ENCODE peak calls at places on chromosomes 5 and 9, in eight cellular contexts. F is gastrocnemius medialis, P is lower lobe of right lung, K is esophagus squamous epithelium, V is body of pancreas, E is neural progenitor cell, R is prostate gland, Z is ovary. S is an unnamed sample.

GRCh38 chr9:116151966-116152381 is 1.6 kb upstream of the PAPPA start:
- DNase-seq in F (no peak), P (no peak), K (no peak), V (no peak), E (no peak), R (no peak), Z (no peak), S (no peak)

GRCh38 chr5:6868170-6868569 is 154.9 kb downstream of the TENT4A start:
- DNase-seq in F (peak; percentile 36), P (no peak), K (no peak), V (peak; percentile 16), E (no peak), R (no peak), Z (no peak), S (peak; percentile 73)

GRCh38 chr9:87601175-87601574 is 103.5 kb downstream of the DAPK1 start:
- DNase-seq in F (no peak), P (peak; percentile 85), K (no peak), V (peak; percentile 62), E (peak; percentile 36), R (no peak), Z (no peak), S (peak; percentile 25)

GRCh38 chr5:172303090-172303995 is 19.8 kb upstream of the UBTD2 start:
- DNase-seq in F (no peak), P (no peak), K (no peak), V (no peak), E (no peak), R (no peak), Z (no peak), S (no peak)

GRCh38 chr9:31604516-31604915 is 779.9 kb upstream of the ACO1 start:
- DNase-seq in F (no peak), P (no peak), K (no peak), V (no peak), E (no peak), R (no peak), Z (no peak), S (no peak)

GRCh38 chr9:14296462-14296861 is 17.5 kb downstream of the NFIB start:
- DNase-seq in F (no peak), P (no peak), K (no peak), V (peak; percentile 88), E (no peak), R (no peak), Z (peak; percentile 44), S (peak; percentile 37)

GRCh38 chr5:56076486-56076885 is 81.7 kb upstream of the IL6ST start:
- DNase-seq in F (no peak), P (no peak), K (no peak), V (no peak), E (no peak), R (no peak), Z (no peak), S (no peak)

GRCh38 chr9:6230037-6230778 is 14.6 kb downstream of the IL33 start:
- DNase-seq in F (no peak), P (no peak), K (no peak), V (no peak), E (no peak), R (no peak), Z (no peak), S (no peak)

GRCh38 chr9:121499177-121499426 is 542 bp downstream of the GGTA1 start:
- DNase-seq in F (no peak), P (no peak), K (no peak), V (no peak), E (no peak), R (no peak), Z (no peak), S (no peak)

GRCh38 chr5:43227655-43228054 is 35.6 kb downstream of the NIM1K start:
- DNase-seq in F (no peak), P (no peak), K (no peak), V (peak; percentile 14), E (peak; percentile 47), R (no peak), Z (no peak), S (no peak)

GRCh38 chr5:148482697-148483462 is 99.1 kb downstream of the FBXO38 start:
- DNase-seq in F (no peak), P (peak; percentile 70), K (no peak), V (peak; percentile 73), E (peak; percentile 75), R (no peak), Z (peak; percentile 36), S (peak; percentile 50)

GRCh38 chr5:7185742-7186141 is 210.2 kb upstream of the ADCY2 start:
- DNase-seq in F (no peak), P (no peak), K (no peak), V (no peak), E (no peak), R (no peak), Z (no peak), S (no peak)

GRCh38 chr9:20788526-20789421 is 104.7 kb downstream of the FOCAD start:
- DNase-seq in F (no peak), P (no peak), K (no peak), V (no peak), E (no peak), R (no peak), Z (no peak), S (no peak)

GRCh38 chr5:78547171-78547570 is 101.4 kb downstream of the LHFPL2 start:
- DNase-seq in F (no peak), P (no peak), K (no peak), V (no peak), E (no peak), R (no peak), Z (no peak), S (no peak)

GRCh38 chr9:126916909-126917308 is 2.3 kb downstream of the RALGPS1 start:
- DNase-seq in F (no peak), P (no peak), K (no peak), V (no peak), E (peak; percentile 28), R (no peak), Z (no peak), S (no peak)

GRCh38 chr9:117189121-117189520 is 225.7 kb downstream of the ASTN2 start:
- DNase-seq in F (no peak), P (no peak), K (no peak), V (no peak), E (no peak), R (no peak), Z (no peak), S (no peak)

GRCh38 chr9:130421802-130422276 is 22.9 kb upstream of the ASS1 start:
- DNase-seq in F (no peak), P (no peak), K (no peak), V (no peak), E (peak; percentile 80), R (no peak), Z (no peak), S (no peak)

GRCh38 chr9:4574657-4575243 is 84.5 kb downstream of the SLC1A1 start:
- DNase-seq in F (no peak), P (no peak), K (no peak), V (no peak), E (no peak), R (no peak), Z (no peak), S (no peak)

GRCh38 chr5:38330207-38330606 is 71.8 kb downstream of the EGFLAM start:
- DNase-seq in F (no peak), P (no peak), K (no peak), V (no peak), E (no peak), R (no peak), Z (no peak), S (no peak)

DNA sequence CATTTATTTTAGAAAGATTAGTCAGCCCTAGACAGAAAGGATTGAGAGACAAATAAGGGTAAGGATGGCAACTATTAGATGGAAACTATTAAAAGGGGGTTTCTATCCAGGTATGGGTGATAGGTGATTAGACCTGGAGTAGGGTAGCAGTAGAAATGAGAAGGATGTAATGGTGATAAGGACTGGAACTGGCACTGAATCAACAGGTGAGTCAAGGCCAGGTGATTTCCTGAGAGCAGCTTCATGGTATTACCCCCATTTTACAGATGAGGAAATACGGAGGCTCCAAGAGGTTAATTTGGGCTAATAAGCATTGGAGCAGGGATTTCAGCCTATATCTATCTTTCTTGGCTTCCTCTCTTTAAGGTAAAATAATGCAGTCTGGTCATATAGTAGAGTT is 55.7 kb downstream of the CAST start:
- DNase-seq in F (no peak), P (no peak), K (no peak), V (no peak), E (no peak), R (no peak), Z (no peak), S (no peak)
- H3K4me1 ChIP-seq in F (peaks cover 97% of the 10 kb centered on the region), P (peaks cover 95% of the 10 kb centered on the region), K (peaks cover 25% of the 10 kb centered on the region), V (peaks cover 74% of the 10 kb centered on the region), E (no peaks in the 10 kb centered on the region), R (no peaks in the 10 kb centered on the region), Z (peaks cover 10% of the 10 kb centered on the region), S (peaks cover 85% of the 10 kb centered on the region)

DNA sequence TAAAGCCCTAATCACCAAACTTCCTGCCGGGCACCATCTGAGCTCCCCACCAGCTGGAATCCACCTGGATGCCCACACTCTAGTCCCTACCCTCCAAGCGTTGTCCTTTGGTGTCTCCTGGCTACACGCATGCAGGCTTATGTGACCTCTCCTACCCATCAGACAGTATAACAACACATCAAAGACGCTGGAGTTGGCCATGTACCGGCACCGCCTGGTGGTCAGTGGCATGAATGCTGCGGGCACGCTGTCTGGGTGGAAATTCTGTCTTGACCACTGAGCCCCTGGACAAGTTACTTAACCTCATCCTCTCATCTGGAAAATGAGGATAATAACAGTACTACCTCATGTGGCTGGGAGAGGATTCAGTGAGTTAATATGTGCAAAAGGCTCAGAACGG is 23.4 kb upstream of the CORO2A start:
- DNase-seq in F (no peak), P (no peak), K (no peak), V (no peak), E (peak; percentile 61), R (no peak), Z (no peak), S (peak; percentile 35)
- TF ChIP-seq CTCF in F (no peak), P (peak; percentile 26), K (no peak), V (no peak), E (peak; percentile 66), R (no peak), Z (no peak), S (peak; percentile 4)

GRCh38 chr9:70410368-70410767 is 4.1 kb downstream of the KLF9 start:
- DNase-seq in F (no peak), P (no peak), K (no peak), V (no peak), E (no peak), R (no peak), Z (no peak), S (no peak)

GRCh38 chr9:70411141-70411929 is 3.1 kb downstream of the KLF9 start:
- DNase-seq in F (peak; percentile 87), P (peak; percentile 59), K (no peak), V (peak; percentile 73), E (peak; percentile 22), R (peak; percentile 61), Z (peak; percentile 76), S (peak; percentile 93)

GRCh38 chr9:70409800-70410199 is 4.7 kb downstream of the KLF9 start:
- DNase-seq in F (no peak), P (no peak), K (no peak), V (no peak), E (no peak), R (no peak), Z (no peak), S (no peak)

GRCh38 chr9:70408393-70409040 is 5.9 kb downstream of the KLF9 start:
- DNase-seq in F (no peak), P (no peak), K (no peak), V (no peak), E (no peak), R (no peak), Z (no peak), S (no peak)

GRCh38 chr9:70409280-70409679 is 5.2 kb downstream of the KLF9 start:
- DNase-seq in F (no peak), P (no peak), K (no peak), V (no peak), E (no peak), R (no peak), Z (no peak), S (no peak)
- H3K4me3 ChIP-seq in F (peak overlapping the region; percentile 94), P (peak overlapping the region; percentile 75), K (peak overlapping the region; percentile 91), V (no peak overlapping the region), E (no peak overlapping the region), R (no peak overlapping the region), Z (peak overlapping the region; percentile 97), S (peak overlapping the region; percentile 84)

GRCh38 chr5:157283434-157283833 is 17.5 kb downstream of the CYFIP2 start:
- DNase-seq in F (no peak), P (no peak), K (no peak), V (no peak), E (no peak), R (no peak), Z (no peak), S (no peak)
- H3K4me1 ChIP-seq in F (peaks cover 16% of the 10 kb centered on the region), P (peaks cover 8% of the 10 kb centered on the region), K (no peaks in the 10 kb centered on the region), V (no peaks in the 10 kb centered on the region), E (no peaks in the 10 kb centered on the region), R (no peaks in the 10 kb centered on the region), Z (no peaks in the 10 kb centered on the region), S (peaks cover 19% of the 10 kb centered on the region)

S was measured in psoas muscle.